ENCODE peak calls at places on chromosomes 3 and 15, in five cellular contexts. R is C1 segment of cervical spinal cord, T is mucosa of gallbladder, C is KG1, V is esophagus squamous epithelium. W is an unnamed sample.

GRCh38 chr15:70199601-70200000 is 101.9 kb upstream of the TLE3 start:
- DNase-seq in R (no peak), C (no peak), V (no peak), T (no peak), W (no peak)

GRCh38 chr15:70318996-70319465 is 221.3 kb upstream of the TLE3 start:
- DNase-seq in V (no peak), T (no peak), R (no peak), C (no peak), W (no peak)

GRCh38 chr15:60589253-60589652 is 110.3 kb upstream of the ICE2 start:
- DNase-seq in C (no peak), V (no peak), R (no peak), T (no peak), W (no peak)

GRCh38 chr3:2579206-2579605 is 480.5 kb downstream of the CNTN4 start:
- DNase-seq in T (no peak), V (no peak), C (no peak), R (no peak), W (no peak)

GRCh38 chr3:187130346-187131066 is 8.8 kb downstream of the RPL39L start:
- DNase-seq in C (no peak), T (no peak), V (no peak), R (no peak), W (no peak)

GRCh38 chr15:101613130-101614000 is 38.8 kb downstream of the TM2D3 start:
- DNase-seq in R (no peak), V (no peak), T (peak; percentile 87), C (no peak), W (peak; percentile 61)

GRCh38 chr3:139808196-139808595 is 126.8 kb upstream of the CLSTN2 start:
- DNase-seq in T (no peak), R (no peak), C (no peak), V (no peak), W (no peak)

GRCh38 chr3:174495231-174495755 is 363.8 kb upstream of the NAALADL2 start:
- DNase-seq in C (no peak), T (no peak), V (no peak), R (no peak), W (no peak)

GRCh38 chr3:105791919-105792786 is 76.7 kb downstream of the CBLB start:
- DNase-seq in V (peak; percentile 10), C (no peak), R (no peak), T (peak; percentile 46), W (peak; percentile 29)

GRCh38 chr3:151841801-151842200 is 27.9 kb downstream of the AADAC start:
- DNase-seq in R (no peak), C (no peak), V (no peak), T (no peak), W (no peak)

GRCh38 chr15:39367591-39367990 is 213.3 kb upstream of the THBS1 start:
- DNase-seq in C (no peak), T (no peak), V (no peak), R (no peak), W (no peak)

GRCh38 chr3:133633439-133633838 is 28.3 kb downstream of the TOPBP1 start:
- DNase-seq in C (no peak), T (no peak), V (no peak), R (no peak), W (no peak)

GRCh38 chr15:67290319-67290718 is 35.7 kb downstream of the IQCH start:
- DNase-seq in T (no peak), C (no peak), R (no peak), V (no peak), W (no peak)

GRCh38 chr15:41476416-41477048 is 17.1 kb upstream of the ITPKA start:
- DNase-seq in C (no peak), R (no peak), T (no peak), V (no peak), W (no peak)

W was measured in pancreas.